ENCODE peak calls at places on chromosome 1, in five cellular contexts. One of them, this sample, is unnamed. For H3K27me3, the result is how much of the 10 kb centered on the place peaks cover.

GRCh38 chr1:246703581-246703980 is 20.6 kb upstream of the SCCPDH start:
- DNase-seq in heart right ventricle: no peak
- DNase-seq in aorta: peak
- DNase-seq in ovary: no peak
- DNase-seq in heart left ventricle: no peak
- DNase-seq in this sample: no peak

GRCh38 chr1:40107290-40107959 is 10.4 kb upstream of the PPT1 start:
- DNase-seq in heart right ventricle: no peak
- DNase-seq in aorta: no peak
- DNase-seq in ovary: no peak
- DNase-seq in heart left ventricle: no peak
- DNase-seq in this sample: no peak

GRCh38 chr1:15343099-15343498 is 66.6 kb upstream of the EFHD2 start:
- DNase-seq in heart right ventricle: no peak
- DNase-seq in aorta: no peak
- DNase-seq in ovary: no peak
- DNase-seq in heart left ventricle: no peak
- DNase-seq in this sample: no peak

GRCh38 chr1:6591222-6591621 is 11.4 kb downstream of the ZBTB48 start:
- DNase-seq in heart right ventricle: peak
- DNase-seq in aorta: peak
- DNase-seq in ovary: no peak
- DNase-seq in heart left ventricle: no peak
- DNase-seq in this sample: peak

GRCh38 chr1:91440845-91441244 is 36.2 kb upstream of the HFM1 start:
- DNase-seq in heart right ventricle: no peak
- DNase-seq in aorta: no peak
- DNase-seq in ovary: no peak
- DNase-seq in heart left ventricle: no peak
- DNase-seq in this sample: no peak

GRCh38 chr1:43973981-43974442 is 748 bp upstream of the ATP6V0B start:
- DNase-seq in heart right ventricle: no peak
- DNase-seq in aorta: no peak
- DNase-seq in ovary: no peak
- DNase-seq in heart left ventricle: no peak
- DNase-seq in this sample: no peak

GRCh38 chr1:39003787-39004186 is 12.7 kb downstream of the AKIRIN1 start:
- DNase-seq in heart right ventricle: no peak
- DNase-seq in aorta: no peak
- DNase-seq in ovary: no peak
- DNase-seq in heart left ventricle: no peak
- DNase-seq in this sample: no peak

GRCh38 chr1:229768232-229768631 is 142.2 kb downstream of the URB2 start:
- DNase-seq in heart right ventricle: no peak
- DNase-seq in aorta: no peak
- DNase-seq in ovary: no peak
- DNase-seq in heart left ventricle: no peak
- DNase-seq in this sample: no peak

GRCh38 chr1:179184403-179184802 is 45.1 kb downstream of the ABL2 start:
- DNase-seq in heart right ventricle: no peak
- DNase-seq in aorta: no peak
- DNase-seq in ovary: no peak
- DNase-seq in heart left ventricle: no peak
- DNase-seq in this sample: no peak

GRCh38 chr1:59071289-59071688 is 225.6 kb upstream of the FGGY start:
- DNase-seq in heart right ventricle: no peak
- DNase-seq in aorta: no peak
- DNase-seq in ovary: no peak
- DNase-seq in heart left ventricle: no peak
- DNase-seq in this sample: no peak

GRCh38 chr1:13766906-13767564 is 67.0 kb downstream of the PRDM2 start:
- DNase-seq in heart right ventricle: no peak
- DNase-seq in aorta: no peak
- DNase-seq in ovary: no peak
- DNase-seq in heart left ventricle: no peak
- DNase-seq in this sample: no peak

GRCh38 chr1:228861830-228862176 is 126.5 kb downstream of the RHOU start:
- DNase-seq in heart right ventricle: no peak
- DNase-seq in aorta: no peak
- DNase-seq in ovary: no peak
- DNase-seq in heart left ventricle: no peak
- DNase-seq in this sample: no peak

GRCh38 chr1:9721606-9722377 is 70.3 kb downstream of the PIK3CD start:
- DNase-seq in heart right ventricle: peak
- DNase-seq in aorta: peak
- DNase-seq in ovary: no peak
- DNase-seq in heart left ventricle: no peak
- DNase-seq in this sample: no peak

GRCh38 chr1:207603777-207604176 is 41.2 kb upstream of the CR1L start:
- DNase-seq in heart right ventricle: no peak
- DNase-seq in aorta: no peak
- DNase-seq in ovary: no peak
- DNase-seq in heart left ventricle: no peak
- DNase-seq in this sample: no peak

GRCh38 chr1:222657899-222658298 is 40.0 kb downstream of the MIA3 start:
- DNase-seq in heart right ventricle: no peak
- DNase-seq in aorta: no peak
- DNase-seq in ovary: no peak
- DNase-seq in heart left ventricle: no peak
- DNase-seq in this sample: no peak

GRCh38 chr1:183505338-183506089 is 33.2 kb downstream of the SMG7 start:
- DNase-seq in heart right ventricle: no peak
- DNase-seq in aorta: no peak
- DNase-seq in ovary: no peak
- DNase-seq in heart left ventricle: no peak
- DNase-seq in this sample: no peak

GRCh38 chr1:246069581-246069980 is 437.5 kb downstream of the SMYD3 start:
- DNase-seq in heart right ventricle: no peak
- DNase-seq in aorta: no peak
- DNase-seq in ovary: no peak
- DNase-seq in heart left ventricle: no peak
- DNase-seq in this sample: no peak

GRCh38 chr1:6688001-6688400 is 13.6 kb downstream of the DNAJC11 start:
- DNase-seq in heart right ventricle: no peak
- DNase-seq in aorta: no peak
- DNase-seq in ovary: no peak
- DNase-seq in heart left ventricle: no peak
- DNase-seq in this sample: no peak

GRCh38 chr1:42853116-42853884 is 6.9 kb downstream of the ZNF691 start:
- DNase-seq in heart right ventricle: no peak
- DNase-seq in aorta: no peak
- DNase-seq in ovary: no peak
- DNase-seq in heart left ventricle: no peak
- DNase-seq in this sample: no peak

GRCh38 chr1:237685553-237685952 is 205.2 kb downstream of the ZP4 start:
- DNase-seq in heart right ventricle: no peak
- DNase-seq in aorta: no peak
- DNase-seq in ovary: no peak
- DNase-seq in heart left ventricle: no peak
- DNase-seq in this sample: no peak

GRCh38 chr1:94540440-94541174 is 952 bp downstream of the F3 start:
- DNase-seq in heart right ventricle: no peak
- DNase-seq in aorta: no peak
- DNase-seq in ovary: no peak
- DNase-seq in heart left ventricle: no peak
- DNase-seq in this sample: no peak

GRCh38 chr1:162905759-162906158 is 44.8 kb upstream of the CCDC190 start:
- DNase-seq in heart right ventricle: no peak
- DNase-seq in aorta: no peak
- DNase-seq in ovary: no peak
- DNase-seq in heart left ventricle: no peak
- DNase-seq in this sample: no peak

GRCh38 chr1:9164919-9165318 is 36.0 kb upstream of the GPR157 start:
- DNase-seq in heart right ventricle: no peak
- DNase-seq in aorta: no peak
- DNase-seq in ovary: no peak
- DNase-seq in heart left ventricle: peak
- DNase-seq in this sample: no peak

GRCh38 chr1:54986025-54986424 is 5.6 kb downstream of the TMEM61 start:
- DNase-seq in heart right ventricle: no peak
- DNase-seq in aorta: no peak
- DNase-seq in ovary: no peak
- DNase-seq in heart left ventricle: no peak
- DNase-seq in this sample: no peak

GRCh38 chr1:54985556-54985955 is 5.1 kb downstream of the TMEM61 start:
- DNase-seq in heart right ventricle: no peak
- DNase-seq in aorta: no peak
- DNase-seq in ovary: no peak
- DNase-seq in heart left ventricle: no peak
- DNase-seq in this sample: no peak

GRCh38 chr1:54986532-54986931 is 6.1 kb downstream of the TMEM61 start:
- DNase-seq in heart right ventricle: no peak
- DNase-seq in aorta: no peak
- DNase-seq in ovary: no peak
- DNase-seq in heart left ventricle: no peak
- DNase-seq in this sample: no peak

GRCh38 chr1:54982739-54983138 is 2.3 kb downstream of the TMEM61 start:
- DNase-seq in heart right ventricle: no peak
- DNase-seq in aorta: no peak
- DNase-seq in ovary: no peak
- DNase-seq in heart left ventricle: no peak
- DNase-seq in this sample: no peak

DNA sequence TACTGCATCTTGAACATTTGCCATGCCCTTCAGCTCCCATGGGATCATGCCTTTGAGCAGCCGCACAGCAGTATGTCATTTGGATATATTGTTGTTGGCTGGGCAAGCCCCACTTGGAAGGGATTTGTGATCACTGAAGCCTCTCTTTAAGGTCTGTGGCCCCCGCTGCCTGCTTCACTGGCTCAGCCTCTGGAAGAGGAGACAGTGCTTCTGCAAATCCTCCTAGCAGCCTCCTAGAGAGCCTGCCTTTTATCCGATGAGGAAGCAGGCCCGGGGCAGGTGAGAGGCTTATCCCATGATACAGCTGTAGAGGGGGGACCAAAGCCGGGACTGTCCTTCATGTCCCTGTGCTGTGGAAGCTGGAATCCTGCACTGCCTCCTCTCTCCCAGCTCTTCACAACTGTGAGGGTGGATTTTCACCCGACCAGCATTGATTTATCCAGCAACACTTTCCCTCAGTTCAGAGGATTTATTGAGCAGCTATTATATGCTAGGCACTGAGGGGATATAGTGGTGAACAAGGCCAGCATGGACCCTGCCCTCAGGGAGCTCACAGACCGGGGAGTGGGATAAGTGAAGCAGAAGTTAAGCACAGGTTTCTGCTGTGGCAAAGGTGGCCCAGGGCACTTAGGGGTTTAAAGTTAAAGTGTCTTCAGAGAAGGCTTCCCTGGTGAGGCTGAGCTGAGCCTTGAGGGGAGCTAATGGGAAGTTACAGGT is 3.9 kb downstream of the TMEM61 start:
- DNase-seq in heart right ventricle: no peak
- DNase-seq in aorta: no peak
- DNase-seq in ovary: no peak
- DNase-seq in heart left ventricle: no peak
- DNase-seq in this sample: no peak
- H3K27me3 ChIP-seq in heart right ventricle: under half
- H3K27me3 ChIP-seq in aorta: under half
- H3K27me3 ChIP-seq in ovary: under half
- H3K27me3 ChIP-seq in heart left ventricle: under half
- H3K27me3 ChIP-seq in this sample: under half

DNA sequence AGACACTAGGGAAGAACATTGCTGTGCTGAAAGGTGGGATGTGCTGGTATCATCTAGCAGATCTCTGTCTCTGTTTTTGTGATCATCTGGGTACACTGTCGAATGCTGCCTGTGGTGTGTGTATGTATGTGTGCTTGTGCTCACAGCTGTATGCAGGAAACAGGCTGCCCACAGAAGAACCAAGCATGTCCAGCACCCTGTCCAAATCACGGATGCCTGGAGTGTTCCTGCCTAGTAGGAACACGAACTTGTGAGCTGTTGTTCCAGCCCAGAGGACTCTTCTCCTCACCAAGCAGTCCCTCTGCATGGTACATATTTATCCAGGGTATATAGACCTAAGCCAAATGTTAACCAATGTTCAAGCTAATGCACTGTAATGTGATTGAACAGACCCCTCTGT is 1.6 kb downstream of the BRINP2 start:
- DNase-seq in heart right ventricle: no peak
- DNase-seq in aorta: no peak
- DNase-seq in ovary: no peak
- DNase-seq in heart left ventricle: no peak
- DNase-seq in this sample: no peak
- H3K27me3 ChIP-seq in heart right ventricle: half or more
- H3K27me3 ChIP-seq in aorta: under half
- H3K27me3 ChIP-seq in ovary: under half
- H3K27me3 ChIP-seq in heart left ventricle: half or more
- H3K27me3 ChIP-seq in this sample: under half

DNA sequence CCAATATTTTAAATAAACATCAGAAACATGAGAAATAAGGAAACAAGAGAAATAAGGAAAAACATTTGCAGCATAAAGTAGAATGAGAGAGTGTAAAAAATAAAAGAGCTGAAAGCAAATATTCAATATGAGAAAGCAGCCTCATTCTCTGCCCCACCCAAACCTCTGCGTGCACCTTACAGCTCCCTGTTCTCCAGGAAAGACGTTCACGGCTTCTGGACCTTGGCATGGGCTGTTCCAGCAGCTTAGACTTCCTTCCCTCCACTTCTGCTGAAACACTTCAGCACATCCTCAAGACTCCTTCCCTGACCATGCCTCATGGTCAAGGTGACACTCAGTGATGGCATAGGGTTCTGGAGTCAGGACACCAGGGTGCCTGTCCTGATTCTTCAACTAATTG is 23.3 kb downstream of the ALPL start:
- DNase-seq in heart right ventricle: no peak
- DNase-seq in aorta: no peak
- DNase-seq in ovary: no peak
- DNase-seq in heart left ventricle: peak
- DNase-seq in this sample: no peak
- H3K27me3 ChIP-seq in heart right ventricle: under half
- H3K27me3 ChIP-seq in aorta: under half
- H3K27me3 ChIP-seq in ovary: under half
- H3K27me3 ChIP-seq in heart left ventricle: under half
- H3K27me3 ChIP-seq in this sample: under half

DNA sequence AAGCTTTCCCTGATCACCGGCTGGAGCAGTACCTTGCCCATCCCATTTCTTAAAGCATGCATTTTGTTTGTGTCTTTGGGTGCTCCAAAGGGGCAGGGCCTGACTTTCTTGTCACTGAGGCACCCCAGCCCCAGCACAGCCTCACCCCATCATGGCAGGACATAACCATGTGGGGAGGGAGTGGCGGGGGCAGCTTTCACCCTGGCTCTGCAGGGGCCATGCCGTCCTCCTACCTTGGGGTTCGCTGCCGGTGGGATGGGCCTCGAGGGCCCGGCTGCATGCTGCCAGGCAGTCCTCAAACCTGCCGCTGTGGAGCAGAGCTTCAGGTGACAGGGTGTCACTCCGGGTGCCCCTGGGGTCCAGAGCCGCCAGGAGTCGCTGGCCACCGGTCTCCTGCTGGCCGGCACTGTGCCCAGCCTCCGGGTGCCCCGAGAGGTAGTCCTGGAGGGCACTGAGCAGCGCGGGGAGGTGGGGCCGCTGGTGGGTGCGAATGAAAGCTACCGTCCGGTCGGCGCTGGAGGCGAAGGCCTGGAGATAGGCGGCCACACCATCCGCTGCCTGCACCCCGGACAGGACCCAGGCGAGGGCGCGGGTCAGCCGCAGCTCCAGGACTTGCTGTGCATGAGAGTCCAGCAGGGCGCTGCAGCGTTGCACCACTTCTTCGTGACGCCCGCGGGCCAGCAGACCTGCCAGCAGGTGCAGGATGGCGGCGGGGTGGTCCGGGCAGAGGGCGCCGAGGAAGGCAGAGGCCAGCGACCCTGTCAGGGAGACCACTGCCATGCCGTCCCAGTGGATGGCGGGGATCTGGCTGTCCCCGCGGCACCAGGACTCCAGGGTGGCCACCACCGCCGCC is 1.5 kb downstream of the TTC34 start:
- DNase-seq in heart right ventricle: no peak
- DNase-seq in aorta: peak
- DNase-seq in ovary: no peak
- DNase-seq in heart left ventricle: peak
- DNase-seq in this sample: peak
- H3K27me3 ChIP-seq in heart right ventricle: under half
- H3K27me3 ChIP-seq in aorta: under half
- H3K27me3 ChIP-seq in ovary: under half
- H3K27me3 ChIP-seq in heart left ventricle: under half
- H3K27me3 ChIP-seq in this sample: under half

This sample was measured in tibial artery.